ENCODE peak calls at places on chromosomes 13 and 19, in seven cellular contexts. One of them, this sample, is unnamed.

GRCh38 chr13:40787062-40787461 is 2.3 kb upstream of the SLC25A15 start:
- DNase-seq in heart left ventricle: no peak
- DNase-seq in ovary: no peak
- DNase-seq in A549: no peak
- DNase-seq in adrenal gland: no peak
- DNase-seq in GM12878: no peak
- DNase-seq in IMR-90: peak
- DNase-seq in this sample: no peak

GRCh38 chr19:19110410-19111137 is 27.7 kb downstream of the TMEM161A start:
- DNase-seq in heart left ventricle: no peak
- DNase-seq in ovary: peak
- DNase-seq in A549: no peak
- DNase-seq in adrenal gland: peak
- DNase-seq in GM12878: no peak
- DNase-seq in IMR-90: no peak
- DNase-seq in this sample: no peak

GRCh38 chr13:100478107-100478809 is 110.3 kb downstream of the GGACT start:
- DNase-seq in heart left ventricle: no peak
- DNase-seq in ovary: no peak
- DNase-seq in A549: no peak
- DNase-seq in adrenal gland: no peak
- DNase-seq in GM12878: no peak
- DNase-seq in IMR-90: no peak
- DNase-seq in this sample: no peak

GRCh38 chr19:27741236-27741635 is 1471.7 kb downstream of the UQCRFS1 start:
- DNase-seq in heart left ventricle: no peak
- DNase-seq in ovary: no peak
- DNase-seq in A549: no peak
- DNase-seq in adrenal gland: no peak
- DNase-seq in GM12878: no peak
- DNase-seq in IMR-90: no peak
- DNase-seq in this sample: no peak

GRCh38 chr19:13022859-13023636 is 27.8 kb downstream of the NFIX start:
- DNase-seq in heart left ventricle: peak
- DNase-seq in ovary: peak
- DNase-seq in A549: peak
- DNase-seq in adrenal gland: peak
- DNase-seq in GM12878: no peak
- DNase-seq in IMR-90: peak
- DNase-seq in this sample: peak

GRCh38 chr13:39665763-39666162 is 10.3 kb downstream of the COG6 start:
- DNase-seq in heart left ventricle: no peak
- DNase-seq in ovary: no peak
- DNase-seq in A549: no peak
- DNase-seq in adrenal gland: no peak
- DNase-seq in GM12878: no peak
- DNase-seq in IMR-90: no peak
- DNase-seq in this sample: no peak

GRCh38 chr19:11024259-11024658 is 63.4 kb downstream of the SMARCA4 start:
- DNase-seq in heart left ventricle: no peak
- DNase-seq in ovary: no peak
- DNase-seq in A549: no peak
- DNase-seq in adrenal gland: peak
- DNase-seq in GM12878: no peak
- DNase-seq in IMR-90: no peak
- DNase-seq in this sample: no peak

GRCh38 chr19:37914908-37915307 is 7.9 kb downstream of the SIPA1L3 start:
- DNase-seq in heart left ventricle: no peak
- DNase-seq in ovary: no peak
- DNase-seq in A549: no peak
- DNase-seq in adrenal gland: no peak
- DNase-seq in GM12878: peak
- DNase-seq in IMR-90: no peak
- DNase-seq in this sample: no peak

GRCh38 chr19:51824603-51825002 is 29.6 kb downstream of the FPR3 start:
- DNase-seq in heart left ventricle: no peak
- DNase-seq in ovary: no peak
- DNase-seq in A549: no peak
- DNase-seq in adrenal gland: peak
- DNase-seq in GM12878: no peak
- DNase-seq in IMR-90: no peak
- DNase-seq in this sample: no peak

GRCh38 chr19:36110487-36111199 is at the start of gene OVOL3:
- DNase-seq in heart left ventricle: no peak
- DNase-seq in ovary: no peak
- DNase-seq in A549: no peak
- DNase-seq in adrenal gland: no peak
- DNase-seq in GM12878: no peak
- DNase-seq in IMR-90: no peak
- DNase-seq in this sample: no peak

GRCh38 chr19:33815410-33816340 is 19.0 kb downstream of the KCTD15 start:
- DNase-seq in heart left ventricle: peak
- DNase-seq in ovary: no peak
- DNase-seq in A549: no peak
- DNase-seq in adrenal gland: no peak
- DNase-seq in GM12878: no peak
- DNase-seq in IMR-90: peak
- DNase-seq in this sample: no peak

GRCh38 chr19:343451-343931 is 1.1 kb downstream of the MIER2 start:
- DNase-seq in heart left ventricle: no peak
- DNase-seq in ovary: no peak
- DNase-seq in A549: no peak
- DNase-seq in adrenal gland: no peak
- DNase-seq in GM12878: no peak
- DNase-seq in IMR-90: no peak
- DNase-seq in this sample: no peak

GRCh38 chr13:99312493-99312883 is 5.3 kb upstream of the GPR183 start:
- DNase-seq in heart left ventricle: peak
- DNase-seq in ovary: peak
- DNase-seq in A549: no peak
- DNase-seq in adrenal gland: peak
- DNase-seq in GM12878: no peak
- DNase-seq in IMR-90: peak
- DNase-seq in this sample: peak

GRCh38 chr13:36559388-36559787 is 114.4 kb upstream of the SERTM1 start:
- DNase-seq in heart left ventricle: no peak
- DNase-seq in ovary: no peak
- DNase-seq in A549: no peak
- DNase-seq in adrenal gland: no peak
- DNase-seq in GM12878: no peak
- DNase-seq in IMR-90: no peak
- DNase-seq in this sample: no peak

DNA sequence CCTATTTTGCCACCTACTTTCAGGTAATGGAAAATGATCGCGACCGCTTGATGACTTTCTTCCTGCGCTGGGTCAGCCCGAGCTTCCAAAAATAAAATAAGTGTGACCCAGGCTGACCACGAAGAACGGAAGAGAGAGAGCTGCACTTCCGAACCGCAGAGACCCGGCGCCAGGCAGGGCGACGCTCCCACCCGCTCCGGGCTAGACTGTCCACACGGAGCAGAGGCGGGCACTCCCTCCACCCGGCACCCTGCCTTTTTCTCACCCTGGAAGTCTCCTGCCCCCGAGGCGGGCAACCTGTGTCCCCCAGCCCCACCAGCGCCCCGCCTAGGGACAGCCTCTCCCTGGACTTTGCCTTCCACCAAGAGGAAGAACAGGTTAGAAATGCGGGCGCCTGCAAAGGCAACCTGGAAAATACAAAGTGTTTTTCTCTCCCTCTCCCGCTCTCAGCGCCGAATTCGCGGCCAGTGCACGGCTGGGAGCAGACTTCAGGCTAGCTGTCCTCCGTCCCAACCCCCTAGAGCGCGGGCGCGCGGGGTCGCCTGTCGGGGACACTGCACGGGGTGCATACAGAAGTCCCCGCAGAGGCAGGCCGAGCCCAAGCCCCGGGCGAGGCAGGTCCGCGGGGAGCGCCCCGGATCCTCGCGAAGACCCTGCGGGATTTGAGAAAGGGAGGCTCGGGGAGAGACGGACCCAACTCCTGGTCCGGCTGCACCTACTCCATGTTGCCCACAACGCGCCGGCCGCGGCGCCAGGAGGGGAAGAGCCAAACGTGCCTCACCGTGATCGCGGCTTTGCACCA is 884 bp downstream of the SPRY2 start:
- DNase-seq in heart left ventricle: peak
- DNase-seq in ovary: peak
- DNase-seq in A549: no peak
- DNase-seq in adrenal gland: peak
- DNase-seq in GM12878: no peak
- DNase-seq in IMR-90: peak
- DNase-seq in this sample: peak
- TF ChIP-seq POLR2A in heart left ventricle: no peak
- TF ChIP-seq POLR2A in ovary: no peak
- TF ChIP-seq POLR2A in A549: no peak
- TF ChIP-seq POLR2A in adrenal gland: peak
- TF ChIP-seq POLR2A in GM12878: peak
- TF ChIP-seq POLR2A in IMR-90: no peak
- TF ChIP-seq POLR2A in this sample: no peak

GRCh38 chr19:2362039-2362969 is 2.2 kb downstream of the TMPRSS9 start:
- DNase-seq in heart left ventricle: no peak
- DNase-seq in ovary: no peak
- DNase-seq in A549: no peak
- DNase-seq in adrenal gland: no peak
- DNase-seq in GM12878: no peak
- DNase-seq in IMR-90: no peak
- DNase-seq in this sample: no peak
- TF ChIP-seq CTCF in heart left ventricle: no peak
- TF ChIP-seq CTCF in ovary: no peak
- TF ChIP-seq CTCF in A549: no peak
- TF ChIP-seq CTCF in adrenal gland: no peak
- TF ChIP-seq CTCF in GM12878: no peak
- TF ChIP-seq CTCF in IMR-90: no peak
- TF ChIP-seq CTCF in this sample: no peak

DNA sequence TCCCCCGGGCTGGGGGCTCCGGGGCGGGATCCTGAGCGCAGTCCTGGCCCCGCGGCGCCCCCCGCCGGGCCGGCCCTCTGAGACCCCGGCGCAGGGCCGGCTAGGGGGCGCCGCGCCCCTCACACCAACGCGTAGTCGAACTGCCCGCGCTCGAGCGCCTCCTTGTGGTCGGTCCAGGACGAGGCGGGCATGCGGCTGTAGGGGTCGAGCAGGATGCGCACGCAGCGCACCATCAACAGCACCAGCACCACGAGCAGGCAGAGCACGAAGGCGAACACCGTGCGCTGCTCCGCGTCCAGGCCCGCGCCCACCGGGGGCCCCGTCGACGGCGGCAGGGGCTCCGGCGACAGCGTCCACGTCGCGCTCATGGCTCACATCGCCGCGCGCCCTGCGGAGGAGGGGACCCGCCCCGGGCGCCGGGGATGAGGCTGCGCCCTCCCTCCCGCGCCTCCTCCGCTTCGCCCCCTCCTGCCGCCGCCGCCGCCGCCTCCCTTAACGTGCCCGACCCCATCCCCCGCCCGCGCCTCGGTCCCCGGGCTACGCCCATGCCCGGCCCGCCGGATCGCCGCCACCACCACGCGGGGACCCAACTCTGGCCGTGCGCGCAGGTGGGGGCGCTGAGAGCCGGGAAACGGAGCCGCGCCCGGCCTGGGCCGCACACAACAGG is 631 bp downstream of the CTXN1 start:
- DNase-seq in heart left ventricle: peak
- DNase-seq in ovary: peak
- DNase-seq in A549: peak
- DNase-seq in adrenal gland: peak
- DNase-seq in GM12878: no peak
- DNase-seq in IMR-90: peak
- DNase-seq in this sample: no peak
- H3K4me3 ChIP-seq in heart left ventricle: peak
- H3K4me3 ChIP-seq in ovary: peak
- H3K4me3 ChIP-seq in A549: peak
- H3K4me3 ChIP-seq in adrenal gland: no peak
- H3K4me3 ChIP-seq in GM12878: no peak
- H3K4me3 ChIP-seq in IMR-90: peak
- H3K4me3 ChIP-seq in this sample: peak

DNA sequence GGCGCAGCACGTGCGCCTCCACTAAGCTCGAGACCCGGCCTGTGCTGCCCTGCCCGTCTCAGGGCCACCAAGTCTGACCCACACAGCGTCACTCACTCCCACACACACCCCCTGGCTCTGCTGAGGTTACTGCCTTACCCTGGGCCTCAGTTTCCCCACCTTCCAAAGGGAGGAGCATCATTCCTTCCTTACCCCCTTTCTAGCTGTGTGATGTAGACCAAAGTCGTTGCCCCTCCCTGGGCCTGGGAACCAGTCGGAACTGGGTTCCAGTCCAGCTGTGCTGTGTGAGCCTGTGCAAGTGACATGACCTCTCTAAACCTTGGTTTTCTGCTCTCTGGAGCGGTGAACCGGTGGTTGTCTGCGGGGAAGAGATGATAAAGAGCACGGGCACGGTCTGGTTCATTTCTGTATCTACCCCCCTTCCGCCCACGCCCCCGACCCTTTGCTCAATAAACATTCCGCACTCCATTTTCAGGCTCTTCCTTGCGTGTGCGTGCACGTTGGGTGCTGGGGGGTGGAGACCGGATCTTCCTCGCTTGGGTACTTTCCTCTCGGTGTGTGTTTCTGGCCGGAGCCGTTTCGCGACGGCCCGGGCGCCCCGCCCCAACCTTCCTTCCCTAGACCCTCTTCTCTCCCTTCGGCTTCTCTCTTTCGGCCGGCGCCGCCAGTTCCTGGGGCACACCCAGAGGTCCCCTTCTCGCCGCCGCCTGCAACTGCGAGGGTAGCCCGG is at the start of gene ZNF581:
- DNase-seq in heart left ventricle: peak
- DNase-seq in ovary: peak
- DNase-seq in A549: peak
- DNase-seq in adrenal gland: peak
- DNase-seq in GM12878: peak
- DNase-seq in IMR-90: peak
- DNase-seq in this sample: peak
- TF ChIP-seq POLR2A in heart left ventricle: peak
- TF ChIP-seq POLR2A in ovary: no peak
- TF ChIP-seq POLR2A in A549: peak
- TF ChIP-seq POLR2A in adrenal gland: no peak
- TF ChIP-seq POLR2A in GM12878: peak
- TF ChIP-seq POLR2A in IMR-90: peak
- TF ChIP-seq POLR2A in this sample: no peak

This sample was measured in lower leg skin.